ENCODE peak calls at places on chromosomes 5 and 9, in seven cellular contexts. G is uterus, L is NB4, I is neural progenitor cell, U is B cell, E is transverse colon, W is GM20000. R is an unnamed sample.

GRCh38 chr5:92939428-92939827 is 641.6 kb downstream of the NR2F1-AS1 start:
- DNase-seq in G (no peak), L (no peak), I (peak), U (no peak), E (no peak), W (no peak), R (no peak)

GRCh38 chr9:100486479-100487176 is 13.7 kb downstream of the TMEFF1 start:
- DNase-seq in G (no peak), L (no peak), I (no peak), U (no peak), E (no peak), W (no peak), R (no peak)

GRCh38 chr9:36136277-36136893 is at the start of gene GLIPR2:
- DNase-seq in G (peak), L (peak), I (peak), U (peak), E (peak), W (peak), R (peak)

GRCh38 chr5:178625679-178626483 is 969 bp downstream of the CLK4 start:
- DNase-seq in G (no peak), L (peak), I (no peak), U (no peak), E (no peak), W (no peak), R (no peak)

GRCh38 chr9:27950382-27950781 is 377.1 kb upstream of the C9orf72 start:
- DNase-seq in G (no peak), L (no peak), I (no peak), U (no peak), E (no peak), W (no peak), R (no peak)

GRCh38 chr5:33379757-33380156 is 61.0 kb upstream of the TARS1 start:
- DNase-seq in G (no peak), L (peak), I (peak), U (no peak), E (no peak), W (no peak), R (peak)

GRCh38 chr5:4544049-4544675 is 596.0 kb upstream of the ADAMTS16 start:
- DNase-seq in G (no peak), L (no peak), I (peak), U (no peak), E (no peak), W (no peak), R (no peak)

GRCh38 chr9:105686936-105687335 is 7.4 kb upstream of the TMEM38B start:
- DNase-seq in G (no peak), L (no peak), I (no peak), U (no peak), E (no peak), W (no peak), R (no peak)

GRCh38 chr5:121987685-121988073 is 25.9 kb downstream of the SRFBP1 start:
- DNase-seq in G (no peak), L (no peak), I (no peak), U (no peak), E (no peak), W (no peak), R (no peak)

GRCh38 chr5:158020555-158021418 is 161.8 kb upstream of the CLINT1 start:
- DNase-seq in G (no peak), L (no peak), I (peak), U (no peak), E (no peak), W (no peak), R (no peak)

GRCh38 chr9:126497673-126498255 is 116.0 kb upstream of the LMX1B start:
- DNase-seq in G (no peak), L (no peak), I (no peak), U (no peak), E (no peak), W (no peak), R (no peak)

GRCh38 chr5:40436535-40437237 is 243.0 kb upstream of the PTGER4 start:
- DNase-seq in G (no peak), L (no peak), I (no peak), U (peak), E (no peak), W (peak), R (no peak)

GRCh38 chr9:98678244-98678842 is 30.4 kb downstream of the GABBR2 start:
- DNase-seq in G (no peak), L (no peak), I (peak), U (no peak), E (peak), W (no peak), R (peak)

GRCh38 chr9:82031538-82032280 is 43.1 kb downstream of the SPATA31D1 start:
- DNase-seq in G (peak), L (peak), I (no peak), U (no peak), E (no peak), W (no peak), R (no peak)

GRCh38 chr5:73256462-73257260 is 83.7 kb downstream of the TMEM174 start:
- DNase-seq in G (no peak), L (no peak), I (no peak), U (no peak), E (no peak), W (no peak), R (no peak)

GRCh38 chr5:173581408-173582197 is 34.8 kb downstream of the BOD1 start:
- DNase-seq in G (no peak), L (peak), I (peak), U (no peak), E (peak), W (peak), R (peak)

GRCh38 chr9:34989946-34990635 is 546 bp downstream of the DNAJB5 start:
- DNase-seq in G (peak), L (peak), I (peak), U (no peak), E (peak), W (no peak), R (peak)

GRCh38 chr9:110078626-110079025 is 129.3 kb downstream of the C9orf152 start:
- DNase-seq in G (no peak), L (no peak), I (no peak), U (no peak), E (no peak), W (no peak), R (no peak)

GRCh38 chr5:40041452-40041851 is 616.7 kb upstream of the DAB2 start:
- DNase-seq in G (no peak), L (no peak), I (no peak), U (no peak), E (no peak), W (no peak), R (no peak)

GRCh38 chr9:110021891-110022290 is 186.1 kb downstream of the C9orf152 start:
- DNase-seq in G (no peak), L (peak), I (peak), U (peak), E (no peak), W (peak), R (no peak)

GRCh38 chr5:32767948-32768427 is 56.9 kb downstream of the NPR3 start:
- DNase-seq in G (no peak), L (peak), I (no peak), U (no peak), E (no peak), W (no peak), R (no peak)

GRCh38 chr5:90560771-90561170 is 2.2 kb downstream of the ADGRV1 start:
- DNase-seq in G (no peak), L (no peak), I (no peak), U (no peak), E (no peak), W (no peak), R (no peak)

GRCh38 chr5:51382508-51382758 is 815 bp upstream of the ISL1 start:
- DNase-seq in G (no peak), L (no peak), I (no peak), U (no peak), E (no peak), W (no peak), R (no peak)

GRCh38 chr5:124729687-124730359 is 16.6 kb downstream of the ZNF608 start:
- DNase-seq in G (no peak), L (no peak), I (no peak), U (no peak), E (no peak), W (no peak), R (no peak)

GRCh38 chr9:127628644-127629467 is 16.8 kb downstream of the STXBP1 start:
- DNase-seq in G (peak), L (no peak), I (no peak), U (no peak), E (no peak), W (no peak), R (no peak)

GRCh38 chr5:140118294-140118936 is 4.5 kb downstream of the PURA start:
- DNase-seq in G (no peak), L (no peak), I (no peak), U (no peak), E (no peak), W (no peak), R (no peak)

GRCh38 chr9:125663127-125663526 is 43.9 kb downstream of the MAPKAP1 start:
- DNase-seq in G (no peak), L (peak), I (no peak), U (no peak), E (no peak), W (peak), R (no peak)

GRCh38 chr9:102049586-102050246 is 311.3 kb upstream of the GRIN3A start:
- DNase-seq in G (no peak), L (no peak), I (no peak), U (no peak), E (no peak), W (no peak), R (no peak)

GRCh38 chr9:92176800-92177185 is 61.6 kb upstream of the SPTLC1 start:
- DNase-seq in G (no peak), L (no peak), I (peak), U (no peak), E (no peak), W (no peak), R (no peak)

GRCh38 chr9:14323083-14323968 is 9.4 kb upstream of the NFIB start:
- DNase-seq in G (no peak), L (no peak), I (no peak), U (no peak), E (no peak), W (no peak), R (no peak)

GRCh38 chr9:33295571-33295970 is 5.3 kb downstream of the NFX1 start:
- DNase-seq in G (no peak), L (no peak), I (no peak), U (no peak), E (no peak), W (peak), R (no peak)

GRCh38 chr5:134133213-134133994 is 18.9 kb downstream of the TCF7 start:
- DNase-seq in G (peak), L (no peak), I (no peak), U (peak), E (peak), W (no peak), R (no peak)

GRCh38 chr5:124628721-124629596 is 117.5 kb downstream of the ZNF608 start:
- DNase-seq in G (no peak), L (peak), I (no peak), U (no peak), E (no peak), W (no peak), R (peak)

GRCh38 chr9:82170871-82171270 is 182.3 kb downstream of the SPATA31D1 start:
- DNase-seq in G (no peak), L (no peak), I (no peak), U (no peak), E (no peak), W (no peak), R (no peak)

GRCh38 chr5:101271945-101272344 is 368.9 kb upstream of the ST8SIA4 start:
- DNase-seq in G (no peak), L (no peak), I (no peak), U (no peak), E (no peak), W (no peak), R (no peak)

DNA sequence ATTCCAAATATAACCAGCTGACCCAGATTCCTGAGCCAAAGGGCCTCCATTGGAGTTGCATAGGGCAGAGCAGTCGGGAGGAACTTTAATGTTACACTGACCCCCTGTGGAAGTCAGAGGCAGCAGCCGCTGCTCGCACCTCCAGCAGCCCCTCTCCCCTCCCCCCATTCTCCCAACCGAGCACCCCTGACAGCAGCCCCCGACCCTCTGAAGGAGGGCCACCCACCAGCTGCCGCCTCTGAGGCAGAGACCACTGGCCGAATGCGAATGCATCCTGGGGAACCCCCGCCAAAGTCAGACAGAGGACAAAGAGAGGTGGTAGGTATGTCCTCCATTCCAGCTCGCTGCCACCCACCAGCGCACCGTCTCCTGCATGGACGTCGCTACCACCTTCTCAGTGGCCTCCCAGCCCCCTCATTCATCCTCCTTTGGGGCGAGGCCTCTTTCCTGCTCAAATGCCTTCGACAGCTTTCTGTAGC is 231.0 kb downstream of the CDK5RAP2 start:
- DNase-seq in G (no peak), L (peak), I (peak), U (no peak), E (no peak), W (peak), R (peak)
- TF ChIP-seq CTCF in G (no peak), L (peak), I (peak), U (peak), E (no peak), W (peak), R (peak)

DNA sequence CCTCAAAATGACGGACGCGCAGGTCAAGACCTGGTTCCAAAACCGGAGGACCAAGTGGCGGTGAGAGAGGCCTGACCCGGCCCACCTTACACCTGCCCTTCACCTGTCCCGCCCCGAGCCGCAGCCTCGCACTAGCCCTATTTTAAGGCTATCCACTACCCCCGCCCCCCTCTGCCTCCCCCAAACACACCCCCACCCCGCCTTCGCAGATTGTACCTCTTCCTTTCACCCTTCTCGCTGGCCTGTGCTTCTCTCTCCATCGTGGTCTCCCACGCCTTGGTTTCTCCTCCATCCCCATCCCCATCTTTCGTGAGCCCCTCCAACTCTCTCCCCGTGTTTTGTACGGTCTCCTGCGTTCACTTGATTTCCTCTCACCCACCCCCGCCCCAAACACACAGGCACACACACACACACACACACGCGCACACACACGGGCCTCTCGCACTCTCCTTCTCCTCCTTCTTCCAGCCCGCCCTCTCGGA is 1.3 kb downstream of the TLX3 start:
- DNase-seq in G (no peak), L (no peak), I (no peak), U (no peak), E (no peak), W (no peak), R (no peak)
- TF ChIP-seq CTCF in G (no peak), L (no peak), I (no peak), U (no peak), E (no peak), W (no peak), R (no peak)

GRCh38 chr5:108919591-108920326 is 172.1 kb downstream of the FER start:
- DNase-seq in G (no peak), L (peak), I (no peak), U (no peak), E (no peak), W (peak), R (no peak)
- TF ChIP-seq CTCF in G (no peak), L (no peak), I (peak), U (peak), E (peak), W (peak), R (no peak)

DNA sequence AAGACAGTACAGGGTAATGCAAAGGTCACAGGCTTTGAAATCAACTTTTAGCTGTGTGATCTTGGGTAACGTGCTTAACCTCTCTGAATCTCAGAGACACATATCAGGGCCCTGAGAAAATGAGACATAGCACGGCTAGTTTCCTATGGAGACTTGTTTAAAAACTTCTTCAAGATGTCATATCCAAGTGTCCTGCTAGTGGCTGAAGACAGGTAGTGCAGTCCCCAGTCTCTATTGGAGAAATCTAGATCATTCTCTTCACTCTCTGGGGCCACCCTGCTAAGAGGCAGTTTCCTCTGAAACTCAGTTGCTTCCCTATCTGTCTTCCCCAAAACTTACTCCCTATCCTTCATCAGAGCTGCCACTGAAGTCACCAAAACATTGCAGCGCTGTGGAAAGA is 30.3 kb upstream of the GRXCR2 start:
- DNase-seq in G (no peak), L (no peak), I (no peak), U (no peak), E (no peak), W (no peak), R (no peak)
- TF ChIP-seq CTCF in G (no peak), L (peak), I (no peak), U (no peak), E (peak), W (no peak), R (peak)

GRCh38 chr9:93857528-93857927 is 97.6 kb downstream of the BARX1 start:
- DNase-seq in G (no peak), L (no peak), I (no peak), U (no peak), E (no peak), W (no peak), R (no peak)

GRCh38 chr9:93861736-93862358 is 93.3 kb downstream of the BARX1 start:
- DNase-seq in G (no peak), L (no peak), I (peak), U (no peak), E (no peak), W (no peak), R (no peak)

GRCh38 chr9:93860694-93861658 is 94.2 kb downstream of the BARX1 start:
- DNase-seq in G (no peak), L (peak), I (no peak), U (no peak), E (no peak), W (no peak), R (peak)

GRCh38 chr9:93862877-93863545 is 92.1 kb downstream of the BARX1 start:
- DNase-seq in G (no peak), L (no peak), I (no peak), U (no peak), E (no peak), W (no peak), R (no peak)

DNA sequence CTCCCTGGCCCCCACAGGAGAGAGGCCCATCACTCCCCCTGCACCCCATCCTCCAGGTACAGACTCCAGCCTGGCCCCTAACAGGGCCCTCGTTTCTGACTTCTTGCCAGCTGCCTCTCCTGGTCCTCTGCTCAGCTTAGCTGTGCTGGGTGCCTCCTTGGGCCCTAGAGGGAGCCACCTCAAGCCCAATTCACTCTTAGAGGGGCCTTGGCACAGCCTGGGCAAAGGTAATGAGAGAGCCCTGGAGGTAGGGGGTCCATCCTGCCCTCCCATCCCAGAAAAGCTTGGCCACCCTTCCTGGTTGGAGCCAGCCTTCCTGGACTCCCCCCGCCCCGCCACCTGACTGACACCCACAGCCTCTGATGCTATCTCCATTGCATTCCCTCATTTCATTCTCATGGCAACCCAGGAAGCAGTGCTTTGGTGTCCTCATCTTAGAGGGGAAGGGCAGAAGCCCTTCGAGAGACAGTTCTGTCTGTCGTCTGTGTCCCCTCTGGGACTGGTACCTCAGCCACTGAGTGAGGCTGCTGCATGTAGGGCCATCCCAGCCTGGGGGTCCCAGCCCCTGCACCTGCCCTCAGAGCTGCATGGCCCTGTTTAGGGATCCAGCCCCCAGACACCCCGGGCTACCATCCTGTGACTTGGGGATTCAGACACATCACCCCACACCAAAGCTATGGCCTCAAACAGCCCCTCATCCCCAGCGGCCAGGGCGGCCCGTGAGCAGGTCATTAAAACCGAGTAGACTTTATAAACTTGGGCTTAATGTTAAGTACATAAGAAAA is 95.5 kb downstream of the BARX1 start:
- DNase-seq in G (no peak), L (peak), I (peak), U (no peak), E (no peak), W (no peak), R (no peak)
- TF ChIP-seq CTCF in G (no peak), L (peak), I (peak), U (no peak), E (no peak), W (no peak), R (no peak)

GRCh38 chr5:162603399-162603798 is 535.8 kb downstream of the GABRG2 start:
- DNase-seq in G (no peak), L (no peak), I (peak), U (no peak), E (no peak), W (no peak), R (no peak)

DNA sequence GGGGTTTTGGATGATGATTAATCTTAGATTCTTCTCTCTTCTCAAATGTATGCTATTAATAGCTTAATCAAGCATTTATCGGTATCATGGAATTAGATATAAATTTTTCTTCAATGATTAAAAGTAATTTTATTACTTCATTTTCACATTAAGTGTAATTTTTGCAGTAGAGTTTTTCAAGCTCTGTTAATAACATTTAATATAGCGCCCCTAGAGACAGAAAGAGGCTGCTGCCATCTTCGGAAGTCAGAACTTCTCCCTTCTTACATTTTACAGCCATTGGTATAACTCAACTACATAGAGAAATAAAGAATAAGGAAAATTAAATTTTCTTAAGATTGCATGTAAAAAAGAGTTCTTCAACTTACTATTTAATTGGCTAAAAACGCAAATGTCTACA is 540.3 kb downstream of the GABRG2 start:
- DNase-seq in G (no peak), L (no peak), I (no peak), U (no peak), E (no peak), W (no peak), R (no peak)
- TF ChIP-seq CTCF in G (no peak), L (no peak), I (peak), U (no peak), E (no peak), W (no peak), R (peak)

GRCh38 chr9:132236662-132237311 is 74.9 kb downstream of the NTNG2 start:
- DNase-seq in G (no peak), L (no peak), I (no peak), U (no peak), E (no peak), W (no peak), R (no peak)
- TF ChIP-seq CTCF in G (no peak), L (no peak), I (peak), U (peak), E (peak), W (no peak), R (peak)

R was measured in nephron progenitor cell.